ENCODE peak calls at places on chromosomes 6 and 20, in four cellular contexts. J, P, E and K are unnamed samples.

GRCh38 chr6:30463242-30463641 is 26.1 kb upstream of the HLA-E start:
- DNase-seq in J (no peak), P (no peak), E (no peak), K (no peak)

GRCh38 chr6:47348316-47348863 is 38.7 kb upstream of the TNFRSF21 start:
- DNase-seq in J (no peak), P (peak), E (no peak), K (no peak)

GRCh38 chr20:57535297-57535696 is 10.4 kb upstream of the CTCFL start:
- DNase-seq in J (no peak), P (no peak), E (no peak), K (no peak)

GRCh38 chr6:16805190-16805860 is 44.1 kb upstream of the ATXN1 start:
- DNase-seq in J (no peak), P (no peak), E (no peak), K (peak)

GRCh38 chr6:137933696-137934095 is 66.6 kb downstream of the TNFAIP3 start:
- DNase-seq in J (no peak), P (no peak), E (peak), K (peak)

GRCh38 chr20:40471261-40471629 is 217.8 kb downstream of the MAFB start:
- DNase-seq in J (no peak), P (no peak), E (no peak), K (peak)

GRCh38 chr20:22776369-22776768 is 192.0 kb upstream of the FOXA2 start:
- DNase-seq in J (no peak), P (no peak), E (peak), K (no peak)

GRCh38 chr6:158086054-158086705 is 81.9 kb downstream of the SERAC1 start:
- DNase-seq in J (no peak), P (no peak), E (peak), K (no peak)

GRCh38 chr6:109687271-109687721 is 3.7 kb downstream of the AK9 start:
- DNase-seq in J (no peak), P (no peak), E (peak), K (no peak)

GRCh38 chr6:163960128-163960527 is 545.6 kb downstream of the QKI start:
- DNase-seq in J (no peak), P (no peak), E (no peak), K (no peak)

DNA sequence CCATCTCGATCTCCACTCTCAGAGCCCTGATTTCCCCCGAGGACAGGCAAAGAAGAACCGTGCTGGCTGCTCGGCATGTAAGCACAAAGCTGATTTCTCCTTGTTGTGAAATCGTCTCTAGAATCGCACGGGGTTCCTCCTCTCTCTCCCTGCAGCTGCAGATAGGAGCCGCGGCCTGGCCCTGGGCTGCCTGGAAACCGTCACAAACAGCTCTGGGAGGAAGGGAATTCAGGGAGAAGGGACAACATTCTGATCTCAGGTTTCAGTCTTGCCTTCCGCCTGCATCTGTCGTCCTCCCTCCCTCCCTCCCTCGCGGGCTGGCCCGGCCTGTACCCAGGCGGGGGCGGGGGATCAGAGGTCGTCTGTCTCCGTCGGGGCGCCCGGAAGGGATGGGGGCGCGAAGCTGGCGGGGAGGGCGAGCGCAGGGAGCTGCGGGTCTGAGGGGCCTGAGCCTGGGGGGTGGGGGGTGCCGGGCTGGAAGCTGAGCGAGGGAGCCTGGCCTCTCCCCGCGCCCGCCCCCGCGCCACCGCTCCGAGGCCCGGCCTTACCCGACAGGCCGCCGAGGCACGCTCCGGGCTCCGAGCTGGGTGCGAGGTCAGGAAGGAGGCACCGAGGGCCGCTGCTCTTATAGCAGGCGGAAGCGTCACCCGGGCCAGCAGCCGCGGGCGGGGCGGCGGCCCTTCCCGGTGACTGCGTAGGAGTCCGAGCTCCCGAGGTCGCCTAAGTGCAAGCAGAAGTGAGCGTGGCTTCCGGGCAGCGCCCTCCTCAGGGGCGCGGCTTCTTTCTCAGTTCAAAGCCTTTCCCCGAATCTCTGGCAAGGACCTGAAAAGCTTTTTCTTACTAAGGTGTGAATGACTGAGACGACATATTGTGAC is at the start of gene SERPINB1:
- DNase-seq in J (peak), P (peak), E (peak), K (peak)
- H3K4me3 ChIP-seq in J (peak), P (peak), E (peak), K (peak)

GRCh38 chr20:53741726-53742028 is 148.0 kb upstream of the ZNF217 start:
- DNase-seq in J (no peak), P (no peak), E (no peak), K (no peak)

GRCh38 chr20:53738945-53739798 is 145.5 kb upstream of the ZNF217 start:
- DNase-seq in J (no peak), P (no peak), E (no peak), K (no peak)

GRCh38 chr20:53737404-53738038 is 143.9 kb upstream of the ZNF217 start:
- DNase-seq in J (no peak), P (no peak), E (peak), K (no peak)

GRCh38 chr20:53738039-53738944 is 144.7 kb upstream of the ZNF217 start:
- DNase-seq in J (peak), P (peak), E (peak), K (peak)

GRCh38 chr20:53739799-53740785 is 146.5 kb upstream of the ZNF217 start:
- DNase-seq in J (no peak), P (no peak), E (no peak), K (no peak)
- H3K4me3 ChIP-seq in J (peak), P (peak), E (no peak), K (no peak)

GRCh38 chr6:37850243-37850642 is 30.7 kb downstream of the ZFAND3 start:
- DNase-seq in J (no peak), P (no peak), E (no peak), K (no peak)
- H3K4me3 ChIP-seq in J (no peak), P (no peak), E (no peak), K (no peak)

DNA sequence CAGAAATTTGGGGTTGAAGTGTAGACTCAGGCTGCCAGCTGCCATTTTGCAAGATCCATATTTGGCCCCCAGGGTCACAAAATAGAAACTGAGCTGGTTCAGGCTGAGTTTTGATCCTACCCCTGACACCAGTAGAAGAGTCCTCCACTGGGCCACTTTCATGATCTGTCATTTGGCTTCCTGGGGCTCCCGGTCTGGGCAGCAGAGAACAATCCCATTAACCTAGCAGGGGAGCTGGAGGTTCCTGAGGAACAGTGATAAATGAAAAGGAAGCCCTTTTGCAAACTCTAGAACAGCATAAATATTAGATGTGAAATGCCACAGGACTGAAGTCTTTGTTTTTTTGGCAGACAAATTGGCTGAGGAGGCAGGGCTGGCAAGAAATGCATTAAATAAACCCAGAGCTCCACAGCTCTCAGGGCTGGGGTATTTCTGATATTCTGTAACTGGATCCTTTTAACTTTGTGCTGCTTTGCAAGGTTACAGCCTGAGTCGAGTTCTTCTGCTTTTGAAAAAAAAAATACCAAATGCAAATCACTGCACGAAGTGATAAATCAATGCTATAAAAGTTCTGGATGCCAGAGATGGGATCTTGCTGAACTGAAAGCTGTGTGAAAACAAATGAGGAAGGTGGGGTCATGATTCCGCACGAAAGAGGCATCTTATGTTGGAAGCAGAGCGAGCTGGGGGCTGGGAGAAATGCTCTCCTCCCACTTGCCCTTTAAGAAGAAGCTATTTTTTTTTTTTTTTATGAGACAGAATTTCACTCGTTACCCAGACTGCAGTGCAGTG is 64.4 kb downstream of the SULF2 start:
- DNase-seq in J (no peak), P (no peak), E (peak), K (no peak)
- H3K4me3 ChIP-seq in J (no peak), P (no peak), E (no peak), K (no peak)

DNA sequence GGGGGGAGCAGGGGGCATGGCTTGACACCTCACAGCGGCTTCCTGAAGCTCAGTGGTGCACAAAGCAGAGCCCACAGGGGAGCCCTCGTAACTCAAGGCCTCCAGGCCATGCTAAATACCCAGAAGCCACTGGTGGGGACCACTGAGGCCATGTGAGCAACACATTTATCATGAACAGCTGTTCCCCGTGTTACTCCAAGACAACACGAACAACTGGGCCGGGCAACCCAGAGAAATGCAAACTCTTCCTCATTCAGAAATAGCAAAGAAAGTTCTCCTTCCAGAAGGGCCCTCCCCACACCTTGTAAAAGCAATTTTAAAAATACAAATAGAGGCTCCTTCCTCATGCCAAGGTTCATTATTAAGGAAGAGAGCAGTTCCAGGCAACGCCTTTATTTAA is 36.3 kb upstream of the SLCO4A1 start:
- DNase-seq in J (no peak), P (peak), E (peak), K (no peak)
- H3K4me3 ChIP-seq in J (no peak), P (no peak), E (no peak), K (no peak)

GRCh38 chr6:150370112-150370511 is 1.3 kb downstream of the IYD start:
- DNase-seq in J (no peak), P (no peak), E (no peak), K (no peak)

GRCh38 chr6:150369408-150369807 is 596 bp downstream of the IYD start:
- DNase-seq in J (no peak), P (no peak), E (no peak), K (no peak)

GRCh38 chr6:150371356-150371755 is 2.5 kb downstream of the IYD start:
- DNase-seq in J (no peak), P (no peak), E (no peak), K (no peak)

GRCh38 chr6:150366118-150366778 is 2.6 kb upstream of the IYD start:
- DNase-seq in J (no peak), P (no peak), E (no peak), K (no peak)

GRCh38 chr6:150368762-150369161 is at the start of gene IYD:
- DNase-seq in J (no peak), P (peak), E (no peak), K (no peak)
- H3K4me3 ChIP-seq in J (no peak), P (no peak), E (no peak), K (no peak)

DNA sequence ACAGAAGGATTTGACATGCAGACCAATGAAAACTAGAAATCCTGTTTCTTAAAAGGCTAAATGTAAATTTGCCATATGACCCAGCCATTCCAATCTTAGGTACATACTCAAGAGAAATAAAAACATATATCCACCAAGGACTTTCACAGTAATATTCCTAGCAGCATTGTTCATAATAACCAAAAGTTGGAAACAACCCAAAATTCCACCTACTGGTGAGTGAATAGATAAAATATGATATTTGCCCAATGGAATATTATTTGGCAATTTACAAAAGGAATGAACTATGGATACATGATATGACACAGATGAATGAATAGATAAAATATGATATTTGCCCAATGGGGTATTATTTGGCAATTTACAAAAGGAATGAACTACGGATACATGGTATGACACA is 22.7 kb downstream of the MTCL3 start:
- DNase-seq in J (no peak), P (no peak), E (peak), K (no peak)
- H3K4me3 ChIP-seq in J (no peak), P (no peak), E (no peak), K (no peak)